ENCODE peak calls at places on chromosome 22, in six cellular contexts. One of them, this sample, is unnamed.

GRCh38 chr22:31272522-31273446 is 19.5 kb downstream of the PIK3IP1 start:
- DNase-seq in NB4: peak
- DNase-seq in uterus: peak
- DNase-seq in PC-3: peak
- DNase-seq in NCI-H2107: no peak
- DNase-seq in NCI-H2029: peak
- DNase-seq in this sample: peak

GRCh38 chr22:23655891-23656475 is 23.9 kb upstream of the DRICH1 start:
- DNase-seq in NB4: no peak
- DNase-seq in uterus: no peak
- DNase-seq in PC-3: no peak
- DNase-seq in NCI-H2107: no peak
- DNase-seq in NCI-H2029: no peak
- DNase-seq in this sample: no peak

GRCh38 chr22:29820941-29821789 is 16.9 kb downstream of the ASCC2 start:
- DNase-seq in NB4: peak
- DNase-seq in uterus: no peak
- DNase-seq in PC-3: peak
- DNase-seq in NCI-H2107: no peak
- DNase-seq in NCI-H2029: peak
- DNase-seq in this sample: peak

GRCh38 chr22:44590291-44590690 is 92.3 kb upstream of the RTL6 start:
- DNase-seq in NB4: no peak
- DNase-seq in uterus: no peak
- DNase-seq in PC-3: no peak
- DNase-seq in NCI-H2107: no peak
- DNase-seq in NCI-H2029: no peak
- DNase-seq in this sample: no peak

GRCh38 chr22:48758905-48759875 is 1068.5 kb downstream of the BRD1 start:
- DNase-seq in NB4: no peak
- DNase-seq in uterus: no peak
- DNase-seq in PC-3: no peak
- DNase-seq in NCI-H2107: no peak
- DNase-seq in NCI-H2029: no peak
- DNase-seq in this sample: no peak

GRCh38 chr22:49566693-49567092 is 261.0 kb downstream of the BRD1 start:
- DNase-seq in NB4: peak
- DNase-seq in uterus: peak
- DNase-seq in PC-3: no peak
- DNase-seq in NCI-H2107: no peak
- DNase-seq in NCI-H2029: no peak
- DNase-seq in this sample: no peak

GRCh38 chr22:31715157-31715778 is 34.7 kb downstream of the PRR14L start:
- DNase-seq in NB4: no peak
- DNase-seq in uterus: no peak
- DNase-seq in PC-3: no peak
- DNase-seq in NCI-H2107: no peak
- DNase-seq in NCI-H2029: no peak
- DNase-seq in this sample: no peak

GRCh38 chr22:23751441-23751996 is 607 bp upstream of the ZNF70 start:
- DNase-seq in NB4: peak
- DNase-seq in uterus: no peak
- DNase-seq in PC-3: no peak
- DNase-seq in NCI-H2107: no peak
- DNase-seq in NCI-H2029: no peak
- DNase-seq in this sample: no peak

GRCh38 chr22:39077513-39077840 is 402 bp downstream of the APOBEC3G start:
- DNase-seq in NB4: peak
- DNase-seq in uterus: no peak
- DNase-seq in PC-3: no peak
- DNase-seq in NCI-H2107: no peak
- DNase-seq in NCI-H2029: no peak
- DNase-seq in this sample: no peak

GRCh38 chr22:19126874-19127273 is 4.2 kb upstream of the TSSK2 start:
- DNase-seq in NB4: no peak
- DNase-seq in uterus: no peak
- DNase-seq in PC-3: no peak
- DNase-seq in NCI-H2107: no peak
- DNase-seq in NCI-H2029: no peak
- DNase-seq in this sample: no peak

GRCh38 chr22:50197000-50197800 is 3.6 kb upstream of the SELENOO start:
- DNase-seq in NB4: no peak
- DNase-seq in uterus: no peak
- DNase-seq in PC-3: no peak
- DNase-seq in NCI-H2107: no peak
- DNase-seq in NCI-H2029: no peak
- DNase-seq in this sample: no peak

GRCh38 chr22:29473001-29473400 is 7.0 kb upstream of the NEFH start:
- DNase-seq in NB4: peak
- DNase-seq in uterus: no peak
- DNase-seq in PC-3: no peak
- DNase-seq in NCI-H2107: no peak
- DNase-seq in NCI-H2029: no peak
- DNase-seq in this sample: no peak

GRCh38 chr22:42296883-42297282 is 26.4 kb upstream of the TCF20 start:
- DNase-seq in NB4: no peak
- DNase-seq in uterus: no peak
- DNase-seq in PC-3: no peak
- DNase-seq in NCI-H2107: no peak
- DNase-seq in NCI-H2029: no peak
- DNase-seq in this sample: no peak

GRCh38 chr22:46443850-46444389 is 93.5 kb downstream of the CELSR1 start:
- DNase-seq in NB4: no peak
- DNase-seq in uterus: no peak
- DNase-seq in PC-3: no peak
- DNase-seq in NCI-H2107: no peak
- DNase-seq in NCI-H2029: peak
- DNase-seq in this sample: no peak

GRCh38 chr22:36258750-36259619 is 6.1 kb downstream of the APOL1 start:
- DNase-seq in NB4: peak
- DNase-seq in uterus: peak
- DNase-seq in PC-3: no peak
- DNase-seq in NCI-H2107: no peak
- DNase-seq in NCI-H2029: peak
- DNase-seq in this sample: peak

GRCh38 chr22:17131686-17132085 is 10.5 kb upstream of the TMEM121B start:
- DNase-seq in NB4: no peak
- DNase-seq in uterus: no peak
- DNase-seq in PC-3: no peak
- DNase-seq in NCI-H2107: no peak
- DNase-seq in NCI-H2029: peak
- DNase-seq in this sample: no peak

GRCh38 chr22:43168416-43169309 is 17.3 kb downstream of the TSPO start:
- DNase-seq in NB4: no peak
- DNase-seq in uterus: no peak
- DNase-seq in PC-3: no peak
- DNase-seq in NCI-H2107: no peak
- DNase-seq in NCI-H2029: no peak
- DNase-seq in this sample: no peak

GRCh38 chr22:24181996-24182560 is 791 bp downstream of the SUSD2 start:
- DNase-seq in NB4: no peak
- DNase-seq in uterus: no peak
- DNase-seq in PC-3: no peak
- DNase-seq in NCI-H2107: no peak
- DNase-seq in NCI-H2029: no peak
- DNase-seq in this sample: no peak

GRCh38 chr22:21972293-21972779 is 10.3 kb downstream of the TOP3B start:
- DNase-seq in NB4: peak
- DNase-seq in uterus: no peak
- DNase-seq in PC-3: peak
- DNase-seq in NCI-H2107: no peak
- DNase-seq in NCI-H2029: no peak
- DNase-seq in this sample: peak

GRCh38 chr22:35900483-35901168 is 128.0 kb downstream of the RBFOX2 start:
- DNase-seq in NB4: peak
- DNase-seq in uterus: no peak
- DNase-seq in PC-3: peak
- DNase-seq in NCI-H2107: no peak
- DNase-seq in NCI-H2029: no peak
- DNase-seq in this sample: no peak

GRCh38 chr22:44882226-44882905 is 127.4 kb downstream of the PHF21B start:
- DNase-seq in NB4: no peak
- DNase-seq in uterus: no peak
- DNase-seq in PC-3: no peak
- DNase-seq in NCI-H2107: no peak
- DNase-seq in NCI-H2029: no peak
- DNase-seq in this sample: no peak